ENCODE peak calls at places on chromosomes 3 and 15, in four cellular contexts. N is GM12878, A is K562, K is HepG2. L is an unnamed sample.

GRCh38 chr3:10495003-10495402 is 10.4 kb downstream of the ATP2B2 start:
- DNase-seq in N (no peak), A (peak), K (peak), L (peak)

GRCh38 chr3:102176393-102176792 is 258.4 kb upstream of the ZPLD1 start:
- DNase-seq in N (no peak), A (no peak), K (no peak), L (no peak)

GRCh38 chr3:76991165-76991564 is 48.7 kb upstream of the ROBO2 start:
- DNase-seq in N (no peak), A (no peak), K (no peak), L (no peak)

GRCh38 chr3:186254676-186255665 is 107.1 kb downstream of the DGKG start:
- DNase-seq in N (peak), A (no peak), K (no peak), L (no peak)

GRCh38 chr15:47523669-47524068 is 193.6 kb upstream of the SEMA6D start:
- DNase-seq in N (no peak), A (no peak), K (no peak), L (no peak)

GRCh38 chr3:104596551-104596950 is 770.2 kb upstream of the ALCAM start:
- DNase-seq in N (peak), A (no peak), K (peak), L (peak)

GRCh38 chr3:278300-279064 is 81.9 kb downstream of the CHL1 start:
- DNase-seq in N (peak), A (no peak), K (no peak), L (no peak)

GRCh38 chr3:51710631-51711351 is 3.9 kb downstream of the GRM2 start:
- DNase-seq in N (no peak), A (no peak), K (no peak), L (no peak)

GRCh38 chr3:113531826-113532697 is at the start of gene SIDT1:
- DNase-seq in N (peak), A (no peak), K (no peak), L (peak)

GRCh38 chr3:196670335-196670734 is 30.8 kb downstream of the NRROS start:
- DNase-seq in N (no peak), A (no peak), K (no peak), L (no peak)

GRCh38 chr3:17360991-17361390 is 381.4 kb downstream of the TBC1D5 start:
- DNase-seq in N (no peak), A (no peak), K (no peak), L (no peak)

GRCh38 chr15:81388431-81388760 is 14.4 kb upstream of the TMC3 start:
- DNase-seq in N (no peak), A (no peak), K (no peak), L (no peak)

GRCh38 chr3:81161851-81162250 is 599.6 kb downstream of the GBE1 start:
- DNase-seq in N (no peak), A (no peak), K (no peak), L (no peak)

GRCh38 chr3:132247211-132247610 is 70.0 kb upstream of the ACP3 start:
- DNase-seq in N (no peak), A (no peak), K (no peak), L (no peak)

GRCh38 chr3:113746069-113746954 is at the start of gene NAA50:
- DNase-seq in N (peak), A (peak), K (peak), L (peak)

DNA sequence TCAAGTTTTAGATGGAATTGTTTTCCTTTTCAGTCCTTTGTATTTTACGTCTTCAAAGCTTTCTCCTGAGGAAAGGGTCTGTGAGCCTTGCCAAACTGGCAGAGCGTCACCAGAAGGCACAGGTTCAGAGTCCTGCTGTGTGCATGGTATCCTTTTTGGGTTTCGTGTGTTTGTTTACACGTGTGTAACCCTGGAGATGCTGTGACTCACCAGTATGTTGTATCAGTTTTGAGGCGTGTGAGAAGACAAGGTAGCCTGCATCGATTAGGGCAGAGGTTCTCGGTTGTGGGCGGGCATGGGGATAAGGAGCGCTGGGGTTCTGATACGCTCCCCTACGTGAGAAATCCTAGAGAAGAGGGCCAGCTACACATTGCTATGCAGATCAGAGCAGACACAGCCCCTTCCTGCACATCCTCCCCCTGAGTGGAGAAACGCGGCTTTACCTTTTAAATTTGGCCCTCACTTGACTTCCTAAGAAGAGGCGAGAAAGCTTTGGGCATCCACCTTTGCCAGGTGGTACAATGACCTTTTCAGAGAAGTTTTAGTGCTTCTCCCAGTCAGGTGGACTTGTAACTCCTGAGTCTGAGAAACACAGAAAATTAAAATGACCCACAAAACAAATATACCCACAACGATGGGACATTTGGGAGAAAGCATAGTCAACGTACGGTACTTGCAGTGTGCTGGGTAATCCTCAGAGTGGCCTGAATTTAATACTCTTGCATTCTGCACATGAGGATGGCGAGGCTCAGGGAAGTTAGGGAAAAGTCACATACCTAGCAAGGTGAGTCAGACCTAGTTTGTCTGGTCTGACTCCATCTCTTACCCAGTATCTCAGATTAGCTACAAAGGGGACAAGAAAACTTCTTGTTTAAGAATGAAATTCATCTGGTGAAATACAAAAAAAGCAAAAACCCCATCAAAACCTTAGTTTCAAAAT is 38.1 kb downstream of the TRAK1 start:
- DNase-seq in N (no peak), A (no peak), K (peak), L (peak)
- TF ChIP-seq HDAC2 in N (no peak), A (no peak), K (no peak), L (no peak)

GRCh38 chr15:39548561-39548960 is 32.3 kb upstream of the THBS1 start:
- DNase-seq in N (no peak), A (no peak), K (no peak), L (no peak)
- TF ChIP-seq BHLHE40 in N (no peak), A (no peak), K (no peak), L (no peak)

DNA sequence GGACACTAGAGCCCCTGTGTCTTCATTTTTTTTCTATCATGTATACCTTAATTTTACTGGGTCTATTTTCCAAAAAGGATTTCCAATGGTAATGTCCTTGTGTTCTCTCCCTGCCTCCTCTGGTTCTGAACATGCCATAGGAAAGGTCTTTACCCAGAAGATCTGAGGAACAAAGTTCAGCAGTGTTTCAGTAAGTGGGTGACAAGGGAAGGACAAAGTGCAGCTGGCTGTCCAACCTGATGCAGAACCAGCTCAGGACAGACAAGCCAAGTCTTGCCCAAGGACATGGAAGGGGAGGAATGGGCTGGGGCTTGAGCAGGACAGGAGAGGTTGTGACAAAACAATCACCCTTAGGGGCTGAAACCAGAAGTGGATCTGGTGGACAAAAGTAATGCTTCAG is 61.2 kb upstream of the STRIT1 start:
- DNase-seq in N (no peak), A (no peak), K (peak), L (no peak)
- TF ChIP-seq REST in N (no peak), A (no peak), K (no peak), L (no peak)

GRCh38 chr3:72914383-72914782 is 26.5 kb downstream of the GXYLT2 start:
- DNase-seq in N (no peak), A (no peak), K (no peak), L (no peak)

GRCh38 chr3:72912532-72912931 is 24.7 kb downstream of the GXYLT2 start:
- DNase-seq in N (no peak), A (no peak), K (no peak), L (no peak)

GRCh38 chr3:72919520-72919919 is 31.7 kb downstream of the GXYLT2 start:
- DNase-seq in N (no peak), A (no peak), K (no peak), L (no peak)

DNA sequence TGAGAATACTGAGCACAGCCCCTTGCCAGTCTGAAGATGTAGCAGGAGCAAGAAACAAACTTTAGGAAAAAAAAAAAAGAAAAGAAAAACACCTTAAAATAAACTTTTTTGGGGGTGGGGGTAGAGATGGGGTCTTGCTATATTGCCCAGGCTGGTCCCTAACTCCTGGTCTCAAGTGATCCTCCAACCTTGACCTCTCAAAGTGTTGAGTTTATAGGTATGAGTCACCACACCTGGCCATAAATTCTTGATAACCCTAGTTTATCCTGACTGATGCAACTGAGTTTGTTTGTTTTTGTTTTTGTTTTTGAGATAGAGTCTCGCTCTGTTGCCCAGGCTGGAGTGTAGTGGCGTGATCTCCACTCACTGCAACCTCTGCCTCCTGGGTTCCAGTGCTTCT is 28.4 kb downstream of the GXYLT2 start:
- DNase-seq in N (no peak), A (no peak), K (no peak), L (no peak)
- TF ChIP-seq HDAC2 in N (no peak), A (no peak), K (no peak), L (no peak)

GRCh38 chr3:73787620-73788019 is 162.9 kb upstream of the PDZRN3 start:
- DNase-seq in N (no peak), A (no peak), K (no peak), L (no peak)

GRCh38 chr3:73783811-73784210 is 159.1 kb upstream of the PDZRN3 start:
- DNase-seq in N (no peak), A (no peak), K (no peak), L (no peak)

GRCh38 chr3:73781536-73781935 is 156.8 kb upstream of the PDZRN3 start:
- DNase-seq in N (no peak), A (no peak), K (no peak), L (no peak)

GRCh38 chr3:73784647-73785420 is 160.1 kb upstream of the PDZRN3 start:
- DNase-seq in N (no peak), A (no peak), K (no peak), L (no peak)

GRCh38 chr3:73786346-73786807 is 161.6 kb upstream of the PDZRN3 start:
- DNase-seq in N (no peak), A (no peak), K (no peak), L (no peak)
- TF ChIP-seq BHLHE40 in N (no peak), A (no peak), K (no peak), L (no peak)

GRCh38 chr3:188939799-188940198 is 232.0 kb upstream of the TPRG1 start:
- DNase-seq in N (no peak), A (no peak), K (no peak), L (no peak)
- TF ChIP-seq REST in N (no peak), A (no peak), K (no peak), L (no peak)

GRCh38 chr3:87674397-87675161 is 384.2 kb downstream of the CGGBP1 start:
- DNase-seq in N (peak), A (no peak), K (no peak), L (no peak)
- TF ChIP-seq HDAC2 in N (no peak), A (no peak), K (no peak), L (no peak)

GRCh38 chr3:195447205-195447604 is 4.4 kb upstream of the ACAP2 start:
- DNase-seq in N (no peak), A (no peak), K (no peak), L (no peak)

GRCh38 chr3:195448205-195448875 is 5.5 kb upstream of the ACAP2 start:
- DNase-seq in N (no peak), A (no peak), K (no peak), L (no peak)

GRCh38 chr3:195453236-195453635 is 10.4 kb upstream of the ACAP2 start:
- DNase-seq in N (no peak), A (no peak), K (no peak), L (no peak)

GRCh38 chr3:195451373-195452000 is 8.7 kb upstream of the ACAP2 start:
- DNase-seq in N (no peak), A (no peak), K (no peak), L (no peak)

DNA sequence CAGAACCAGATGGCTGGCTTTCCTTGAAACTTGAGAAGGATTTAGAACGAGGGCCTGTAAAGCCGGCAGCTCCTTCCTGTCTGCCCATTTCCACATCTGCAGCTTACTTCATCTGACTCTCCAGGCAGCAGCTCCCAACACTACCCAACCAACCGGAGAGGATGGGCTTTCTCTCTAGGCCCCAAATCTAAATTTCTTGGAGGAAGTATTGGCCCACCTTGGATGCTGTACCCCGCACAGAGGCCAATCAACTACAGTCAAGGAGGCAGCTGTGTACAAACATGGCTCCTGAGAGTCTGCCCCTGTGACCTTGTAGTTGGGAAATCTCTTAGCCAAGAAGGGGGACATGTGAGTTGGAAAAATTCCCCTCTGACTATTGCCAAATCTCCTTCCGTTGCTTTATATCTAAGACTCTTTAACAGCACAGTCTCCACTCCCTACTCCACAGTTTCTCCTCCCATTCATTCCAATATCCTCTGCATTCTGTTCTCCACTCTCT is 8.0 kb upstream of the ACAP2 start:
- DNase-seq in N (no peak), A (no peak), K (no peak), L (no peak)
- TF ChIP-seq BHLHE40 in N (no peak), A (no peak), K (no peak), L (no peak)

DNA sequence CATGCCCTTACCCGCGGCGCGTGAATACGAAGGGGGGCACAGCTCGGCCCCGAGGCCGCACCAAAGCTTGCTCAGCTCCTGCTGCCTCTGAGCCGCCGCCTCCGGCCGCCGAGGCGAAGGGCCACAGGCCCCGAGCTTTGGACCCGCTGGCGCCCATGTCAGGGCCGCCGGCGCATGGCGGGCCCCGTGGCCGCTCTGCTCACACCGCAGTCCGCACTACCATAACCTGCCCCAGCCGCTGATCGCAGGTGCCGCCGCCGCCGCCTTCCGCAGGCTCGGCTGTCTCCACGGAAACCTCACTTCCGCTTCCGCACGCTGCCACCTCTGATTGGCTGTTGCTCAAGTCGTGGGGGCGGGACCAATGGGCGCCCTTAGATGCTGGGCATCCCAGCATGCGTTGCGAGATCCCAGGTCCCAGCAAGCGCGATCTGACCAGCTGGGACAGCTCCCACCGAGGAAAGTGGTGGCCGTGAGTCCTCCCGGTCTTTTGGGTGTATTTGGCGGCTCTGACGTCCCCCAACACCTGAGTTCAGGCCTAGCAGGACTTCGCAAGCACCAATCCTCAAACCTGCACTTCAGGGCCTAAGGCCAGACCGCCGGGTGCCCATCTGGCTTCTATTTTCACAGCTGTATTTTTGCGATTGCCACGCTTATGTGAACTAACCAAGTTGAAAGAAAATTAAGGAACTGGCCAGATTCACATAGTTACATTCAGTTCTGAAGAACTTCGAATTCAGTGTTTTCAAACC is at the start of gene TUSC2:
- DNase-seq in N (peak), A (peak), K (peak), L (peak)
- TF ChIP-seq REST in N (no peak), A (no peak), K (no peak), L (no peak)

GRCh38 chr3:122893754-122894668 is 99.1 kb downstream of the SLC49A4 start:
- DNase-seq in N (no peak), A (no peak), K (peak), L (no peak)
- TF ChIP-seq HDAC2 in N (no peak), A (no peak), K (peak), L (no peak)

L was measured in A549.